ENCODE peak calls at places on chromosomes 6 and 20, in ten cellular contexts. Q is K562, W is tibial nerve, I is IMR-90, C is sigmoid colon, A is uterus, K is A549, V is spleen, Y is H54, F is Peyer's patch. M is an unnamed sample.

GRCh38 chr6:137112067-137112355 is 61.4 kb downstream of the IL22RA2 start:
- DNase-seq in W (no peak), I (peak), C (no peak), V (no peak), Q (no peak), F (no peak), K (no peak), Y (peak), A (no peak), M (no peak)

GRCh38 chr6:7417684-7418083 is 28.1 kb downstream of the RIOK1 start:
- DNase-seq in Y (no peak), I (peak), W (no peak), Q (no peak), V (no peak), F (no peak), A (no peak), K (no peak), C (no peak), M (no peak)

GRCh38 chr6:131631625-131632284 is 3.7 kb upstream of the MED23 start:
- DNase-seq in W (no peak), Y (no peak), V (no peak), Q (no peak), K (no peak), I (no peak), A (no peak), F (no peak), C (no peak), M (no peak)

GRCh38 chr6:42136508-42137191 is 5.8 kb downstream of the C6orf132 start:
- DNase-seq in F (no peak), W (no peak), Q (peak), I (peak), K (peak), C (no peak), Y (peak), A (no peak), V (no peak), M (peak)

GRCh38 chr6:7188492-7188891 is 80.7 kb downstream of the RREB1 start:
- DNase-seq in W (no peak), F (no peak), C (no peak), A (no peak), Y (no peak), I (no peak), Q (no peak), V (no peak), K (no peak), M (no peak)

GRCh38 chr6:129370268-129370916 is 339.6 kb downstream of the ARHGAP18 start:
- DNase-seq in A (peak), V (no peak), Q (peak), K (peak), Y (no peak), C (no peak), I (peak), F (no peak), W (no peak), M (peak)

GRCh38 chr20:48999890-49000870 is 45.9 kb upstream of the CSE1L start:
- DNase-seq in F (no peak), C (no peak), V (no peak), W (no peak), K (no peak), A (no peak), I (no peak), Q (no peak), Y (no peak), M (no peak)

GRCh38 chr6:168060521-168060931 is 18.5 kb downstream of the FRMD1 start:
- DNase-seq in I (peak), Q (peak), A (peak), C (no peak), F (peak), W (no peak), V (no peak), K (peak), Y (peak), M (peak)

GRCh38 chr20:10171864-10172751 is 46.5 kb upstream of the SNAP25 start:
- DNase-seq in C (peak), K (peak), I (peak), Q (no peak), V (peak), Y (peak), W (no peak), A (peak), F (peak), M (no peak)

GRCh38 chr6:52691718-52692117 is 20.8 kb downstream of the TMEM14A start:
- DNase-seq in A (no peak), K (no peak), I (peak), C (no peak), Y (no peak), V (no peak), W (no peak), F (no peak), Q (no peak), M (no peak)

GRCh38 chr20:45229264-45230056 is 8.3 kb downstream of the SEMG2 start:
- DNase-seq in F (peak), C (no peak), W (no peak), A (no peak), I (no peak), Q (peak), K (no peak), Y (peak), V (peak), M (peak)

GRCh38 chr6:111657146-111657545 is 51.5 kb upstream of the TRAF3IP2 start:
- DNase-seq in K (no peak), A (no peak), W (no peak), V (no peak), Q (no peak), I (peak), F (no peak), Y (no peak), C (no peak), M (no peak)

GRCh38 chr6:100121854-100122609 is 128.0 kb upstream of the MCHR2 start:
- DNase-seq in K (no peak), Y (no peak), Q (no peak), F (no peak), C (no peak), V (no peak), W (no peak), I (no peak), A (no peak), M (no peak)

GRCh38 chr6:121237859-121238258 is 96.4 kb downstream of the TBC1D32 start:
- DNase-seq in I (no peak), W (no peak), Y (no peak), Q (no peak), K (no peak), F (no peak), A (no peak), C (no peak), V (no peak), M (no peak)

GRCh38 chr6:2725999-2726567 is 24.6 kb downstream of the MYLK4 start:
- DNase-seq in K (no peak), C (no peak), F (no peak), Y (no peak), W (no peak), Q (peak), A (no peak), I (peak), V (no peak), M (no peak)

GRCh38 chr20:653110-653589 is at the start of gene SRXN1:
- DNase-seq in I (peak), Y (peak), V (peak), F (peak), K (peak), W (peak), Q (peak), C (peak), A (peak), M (peak)

GRCh38 chr6:147201885-147202515 is 2.2 kb upstream of the STXBP5 start:
- DNase-seq in F (peak), K (peak), V (no peak), W (no peak), Q (peak), C (no peak), Y (peak), I (peak), A (no peak), M (peak)

GRCh38 chr20:53622247-53623114 is 28.8 kb upstream of the ZNF217 start:
- DNase-seq in A (no peak), I (no peak), C (peak), F (no peak), Q (peak), V (no peak), K (no peak), Y (no peak), W (no peak), M (peak)

GRCh38 chr6:154632121-154632520 is 101.1 kb upstream of the SCAF8 start:
- DNase-seq in C (no peak), Q (no peak), I (no peak), K (no peak), V (no peak), F (no peak), W (no peak), Y (no peak), A (no peak), M (no peak)

GRCh38 chr20:23152902-23153301 is 66.8 kb upstream of the CD93 start:
- DNase-seq in C (no peak), A (no peak), Q (no peak), I (no peak), V (no peak), K (no peak), W (no peak), F (no peak), Y (no peak), M (no peak)

GRCh38 chr6:22313796-22314195 is 17.0 kb upstream of the PRL start:
- DNase-seq in Y (no peak), Q (no peak), V (no peak), F (no peak), C (no peak), I (no peak), W (no peak), K (no peak), A (no peak), M (no peak)

GRCh38 chr6:52539607-52540006 is 37.3 kb downstream of the TRAM2 start:
- DNase-seq in W (no peak), V (no peak), C (no peak), I (peak), K (no peak), F (no peak), Y (no peak), A (no peak), Q (peak), M (no peak)

GRCh38 chr6:168342626-168343025 is 23.0 kb upstream of the DACT2 start:
- DNase-seq in A (no peak), C (no peak), Q (no peak), Y (no peak), V (no peak), K (no peak), F (peak), W (no peak), I (no peak), M (no peak)

GRCh38 chr20:37392441-37393195 is 46.7 kb downstream of the SRC start:
- DNase-seq in W (no peak), Y (no peak), V (peak), Q (peak), A (no peak), K (no peak), F (no peak), I (no peak), C (no peak), M (peak)

GRCh38 chr6:72037006-72037405 is 150.7 kb downstream of the RIMS1 start:
- DNase-seq in W (no peak), V (no peak), K (no peak), Y (no peak), Q (no peak), F (no peak), A (no peak), C (no peak), I (no peak), M (no peak)

GRCh38 chr6:167079853-167080297 is 43.0 kb upstream of the CCR6 start:
- DNase-seq in A (no peak), V (peak), I (no peak), C (no peak), Y (no peak), K (no peak), Q (no peak), F (no peak), W (no peak), M (no peak)

DNA sequence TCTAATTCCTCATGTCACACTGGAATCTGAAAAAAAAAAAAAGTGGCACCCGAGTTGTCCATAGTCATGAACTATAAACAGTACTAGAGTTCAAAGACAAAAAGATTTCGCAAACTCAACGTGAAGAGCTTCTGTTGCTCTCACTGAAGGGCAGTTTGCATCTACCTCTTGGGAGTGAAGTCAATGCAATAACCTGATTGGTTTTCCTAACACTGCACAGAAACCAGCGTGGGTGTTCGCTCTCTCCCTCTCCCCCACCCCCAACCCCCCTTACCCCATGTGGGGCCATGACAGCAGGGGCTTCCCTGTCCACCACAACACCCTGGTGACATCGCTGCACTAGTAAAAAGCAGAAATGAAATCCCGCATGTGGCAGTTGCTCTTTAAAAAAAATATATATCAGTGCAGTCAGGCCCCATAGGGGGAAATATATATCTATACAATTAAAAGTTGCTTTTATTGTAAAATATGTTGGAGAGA is 66.9 kb downstream of the GMPR start:
- DNase-seq in F (no peak), K (no peak), A (no peak), C (no peak), Q (no peak), I (no peak), Y (no peak), W (no peak), V (no peak), M (no peak)
- TF ChIP-seq POLR2A in F (no peak), K (no peak), A (no peak), C (no peak), Q (no peak), I (no peak), Y (no peak), W (no peak), V (no peak), M (no peak)

GRCh38 chr20:20658123-20658522 is 54.3 kb downstream of the RALGAPA2 start:
- DNase-seq in I (no peak), F (no peak), C (no peak), A (no peak), K (no peak), Y (no peak), W (no peak), V (no peak), Q (no peak), M (no peak)
- TF ChIP-seq POLR2A in I (no peak), F (no peak), C (no peak), A (no peak), K (no peak), Y (no peak), W (no peak), V (no peak), Q (no peak), M (no peak)

DNA sequence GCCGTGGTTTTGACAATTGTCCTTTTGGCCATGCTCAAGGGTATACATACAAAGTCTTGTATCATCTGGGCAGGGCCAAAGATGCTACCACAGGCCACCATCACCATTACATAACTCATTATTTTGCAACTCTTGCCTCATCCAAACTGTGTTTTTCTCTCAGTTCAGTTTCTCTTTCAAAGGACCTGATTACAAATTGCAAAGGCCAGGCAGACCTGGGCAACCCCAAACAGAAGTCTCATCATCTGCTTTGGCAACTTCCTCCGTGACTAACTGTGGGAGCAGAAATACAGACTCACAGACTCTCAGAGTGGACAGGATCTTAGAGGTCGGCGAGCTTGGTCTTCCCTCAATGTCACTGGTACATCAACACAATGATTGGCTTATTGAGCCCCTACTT is 117.8 kb upstream of the NEDD9 start:
- DNase-seq in Q (no peak), F (no peak), V (no peak), I (peak), C (no peak), W (no peak), Y (no peak), A (no peak), K (no peak), M (no peak)
- TF ChIP-seq POLR2A in Q (no peak), F (no peak), V (no peak), I (no peak), C (no peak), W (no peak), Y (no peak), A (no peak), K (no peak), M (no peak)

GRCh38 chr6:16694789-16695188 is 66.5 kb downstream of the ATXN1 start:
- DNase-seq in A (no peak), F (no peak), K (no peak), Y (no peak), Q (no peak), C (no peak), I (no peak), W (no peak), V (no peak), M (no peak)

GRCh38 chr6:16697437-16698162 is 63.7 kb downstream of the ATXN1 start:
- DNase-seq in K (no peak), F (no peak), W (no peak), I (no peak), V (no peak), Q (no peak), C (no peak), Y (no peak), A (no peak), M (no peak)

GRCh38 chr6:16698163-16698533 is 63.1 kb downstream of the ATXN1 start:
- DNase-seq in Q (no peak), C (no peak), K (no peak), I (no peak), Y (no peak), W (no peak), F (no peak), A (no peak), V (no peak), M (no peak)

GRCh38 chr6:16700202-16700997 is 60.9 kb downstream of the ATXN1 start:
- DNase-seq in C (no peak), A (no peak), F (no peak), V (no peak), W (no peak), Y (no peak), I (no peak), K (no peak), Q (no peak), M (no peak)

GRCh38 chr6:16698988-16699868 is 62.0 kb downstream of the ATXN1 start:
- DNase-seq in K (no peak), V (no peak), Q (no peak), I (peak), F (no peak), A (no peak), W (no peak), Y (no peak), C (no peak), M (no peak)
- TF ChIP-seq POLR2A in K (no peak), V (no peak), Q (no peak), I (no peak), F (no peak), A (no peak), W (no peak), Y (no peak), C (no peak), M (no peak)

DNA sequence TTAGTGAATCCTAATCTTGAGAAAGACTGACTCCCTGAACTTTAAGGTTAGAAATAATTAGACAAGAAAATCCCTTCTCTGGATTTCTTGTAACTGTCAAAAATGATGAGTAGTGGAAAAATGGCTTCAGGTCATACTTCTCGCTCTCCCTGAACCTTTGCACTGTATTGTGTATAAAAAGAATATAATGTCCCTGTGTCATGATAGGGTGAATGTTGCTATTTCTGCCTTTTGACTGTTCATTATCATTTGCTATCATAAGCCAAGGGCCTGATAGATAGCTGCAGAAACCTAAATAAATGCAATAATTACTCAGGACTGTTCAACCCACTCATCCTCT is 39.3 kb downstream of the ALDH8A1 start:
- DNase-seq in K (no peak), Y (no peak), Q (no peak), W (no peak), C (no peak), V (no peak), A (no peak), F (no peak), I (no peak), M (no peak)
- TF ChIP-seq POLR2A in K (no peak), Y (no peak), Q (no peak), W (no peak), C (no peak), V (no peak), A (no peak), F (no peak), I (no peak), M (no peak)

GRCh38 chr20:57394087-57395082 is 3.2 kb downstream of the RBM38 start:
- DNase-seq in W (no peak), Q (no peak), C (peak), A (no peak), K (no peak), F (no peak), V (peak), I (no peak), Y (no peak), M (no peak)

GRCh38 chr20:57393321-57394086 is 2.3 kb downstream of the RBM38 start:
- DNase-seq in I (no peak), F (no peak), C (peak), Q (no peak), Y (no peak), W (no peak), V (peak), K (no peak), A (peak), M (no peak)

GRCh38 chr20:57392130-57392445 is 892 bp downstream of the RBM38 start:
- DNase-seq in A (no peak), V (no peak), F (no peak), C (peak), K (peak), Q (peak), W (no peak), I (no peak), Y (peak), M (peak)

GRCh38 chr20:57391439-57392129 is 388 bp downstream of the RBM38 start:
- DNase-seq in C (peak), Y (peak), F (peak), K (no peak), I (no peak), V (peak), Q (peak), W (no peak), A (no peak), M (peak)

GRCh38 chr20:57392512-57393271 is 1.5 kb downstream of the RBM38 start:
- DNase-seq in C (peak), Q (peak), W (no peak), V (peak), Y (no peak), K (no peak), A (no peak), F (peak), I (no peak), M (peak)
- TF ChIP-seq POLR2A in C (peak), Q (no peak), W (no peak), V (no peak), Y (no peak), K (no peak), A (no peak), F (no peak), I (no peak), M (peak)

DNA sequence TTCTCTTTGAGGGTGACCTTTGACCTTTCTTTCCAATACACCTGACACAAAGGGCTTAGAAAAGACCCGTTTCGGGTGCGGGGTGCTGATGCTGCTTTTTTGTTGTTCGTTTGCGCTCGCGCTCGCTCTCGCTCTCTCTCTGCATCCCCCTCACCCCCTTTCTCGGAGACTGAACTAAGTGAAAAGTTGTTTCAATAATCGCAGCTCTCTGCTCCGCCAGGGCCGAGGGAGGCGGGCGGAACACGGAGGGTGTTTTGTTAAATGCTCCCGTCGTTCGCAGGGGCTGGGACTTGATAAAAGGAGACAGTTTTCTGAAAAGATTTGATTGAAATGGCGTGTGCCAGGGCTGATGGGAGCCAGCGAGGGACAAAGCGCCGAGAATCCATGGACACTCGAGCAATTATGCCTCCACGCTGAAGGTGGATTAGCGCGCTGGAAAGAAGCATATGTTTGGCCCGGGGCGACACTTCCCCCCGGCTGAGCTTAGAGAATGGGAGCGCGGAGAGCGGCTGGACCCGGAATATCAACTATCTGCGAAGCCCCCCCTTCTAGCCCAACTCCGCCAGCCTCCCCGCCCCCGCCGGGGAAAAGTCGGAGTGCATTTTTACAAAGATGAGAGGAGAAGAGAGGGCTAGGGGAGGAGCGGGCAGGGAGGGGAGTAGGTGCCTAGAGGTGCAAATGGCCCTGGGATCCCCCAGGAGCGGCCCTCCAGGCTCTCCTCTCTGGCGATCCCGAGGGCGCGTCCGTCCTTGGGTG is 25.0 kb downstream of the TFAP2A start:
- DNase-seq in K (no peak), A (no peak), C (no peak), Y (no peak), W (no peak), V (no peak), I (no peak), F (no peak), Q (no peak), M (no peak)
- TF ChIP-seq POLR2A in K (no peak), A (no peak), C (no peak), Y (no peak), W (no peak), V (no peak), I (no peak), F (no peak), Q (no peak), M (no peak)

M was measured in erythroblast.